ENCODE peak calls at places on chromosomes 16 and 17, in nine cellular contexts. X is CD8-positive, alpha-beta T cell; U is HCT116; S is astrocyte; R is transverse colon; J is right atrium auricular region; K is fibroblast of lung; N is RWPE2; Q is thoracic aorta. G is an unnamed sample.

GRCh38 chr17:1997146-1997586 is 28.0 kb downstream of the RTN4RL1 start:
- DNase-seq in Q (no peak), S (no peak), K (no peak), R (no peak), U (no peak), J (no peak), X (no peak), N (no peak), G (peak; percentile 77)

GRCh38 chr17:49146620-49147306 is 14.2 kb downstream of the B4GALNT2 start:
- DNase-seq in U (peak; percentile 84), N (no peak), S (peak; percentile 98), Q (no peak), J (no peak), X (no peak), K (peak; percentile 99), R (no peak), G (peak; percentile 99)

GRCh38 chr17:38867179-38867994 is 2.5 kb upstream of the LASP1 start:
- DNase-seq in Q (no peak), U (no peak), J (peak; percentile 72), X (peak; percentile 79), S (peak; percentile 41), R (peak; percentile 57), K (peak; percentile 61), N (no peak), G (peak; percentile 59)

GRCh38 chr16:81170824-81171223 is 67.7 kb upstream of the BCO1 start:
- DNase-seq in S (no peak), X (no peak), Q (no peak), U (no peak), R (no peak), J (no peak), N (no peak), K (no peak), G (no peak)

GRCh38 chr17:80181431-80181830 is 11.6 kb downstream of the CARD14 start:
- DNase-seq in U (no peak), R (no peak), J (no peak), Q (no peak), K (no peak), N (no peak), S (no peak), X (no peak), G (no peak)

GRCh38 chr17:73334771-73335513 is 23.1 kb upstream of the CDC42EP4 start:
- DNase-seq in K (no peak), J (no peak), R (peak; percentile 26), U (no peak), X (no peak), Q (no peak), S (no peak), N (no peak), G (no peak)

GRCh38 chr16:86151372-86151950 is 252.5 kb downstream of the IRF8 start:
- DNase-seq in U (no peak), S (no peak), J (no peak), X (no peak), N (no peak), Q (no peak), K (no peak), R (peak; percentile 17), G (no peak)

GRCh38 chr16:27264151-27264550 is 4.4 kb downstream of the NSMCE1 start:
- DNase-seq in S (peak; percentile 81), N (no peak), J (no peak), X (no peak), Q (no peak), R (no peak), K (peak; percentile 85), U (peak; percentile 57), G (peak; percentile 84)

GRCh38 chr17:82049521-82049971 is 2.1 kb downstream of the RFNG start:
- DNase-seq in K (no peak), S (no peak), N (no peak), U (no peak), X (no peak), R (no peak), Q (no peak), J (no peak), G (no peak)

GRCh38 chr16:71917900-71918299 is 22.6 kb downstream of the IST1 start:
- DNase-seq in J (no peak), R (no peak), X (no peak), S (peak; percentile 72), U (no peak), N (no peak), Q (no peak), K (peak; percentile 78), G (no peak)

GRCh38 chr16:71916397-71916920 is 21.1 kb downstream of the IST1 start:
- DNase-seq in X (no peak), U (no peak), J (no peak), K (peak; percentile 58), Q (no peak), R (no peak), N (no peak), S (peak; percentile 64), G (no peak)

GRCh38 chr16:71915350-71915749 is 20.0 kb downstream of the IST1 start:
- DNase-seq in K (no peak), U (no peak), S (no peak), R (no peak), N (no peak), J (no peak), X (no peak), Q (no peak), G (no peak)

GRCh38 chr16:71920658-71921057 is 25.3 kb downstream of the IST1 start:
- DNase-seq in Q (no peak), N (no peak), K (no peak), S (no peak), J (no peak), X (no peak), R (no peak), U (no peak), G (no peak)

DNA sequence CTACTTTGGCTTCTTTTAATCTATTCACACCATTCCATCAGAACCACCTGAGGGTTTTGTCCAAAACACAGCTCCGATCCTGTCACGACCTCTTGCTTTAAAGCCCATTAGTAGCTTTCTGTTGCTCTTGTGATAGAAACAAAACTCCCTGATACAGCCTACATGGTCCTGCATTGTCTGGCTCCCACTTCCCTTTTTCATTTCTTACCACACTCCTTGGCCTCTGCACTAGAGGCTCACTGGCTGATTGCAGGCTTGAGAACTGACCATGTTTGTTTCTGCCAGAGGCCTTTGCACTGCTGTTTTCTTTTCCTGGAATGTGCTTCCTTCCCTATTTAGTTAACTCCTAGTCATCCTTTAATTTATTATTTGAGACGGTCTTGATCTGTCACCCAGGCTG is 23.7 kb downstream of the IST1 start:
- DNase-seq in U (no peak), Q (no peak), N (no peak), X (no peak), K (no peak), R (peak; percentile 22), S (no peak), J (no peak), G (no peak)
- H3K4me1 ChIP-seq in U (peaks cover 8% of the 10 kb centered on the region), Q (peaks cover 30% of the 10 kb centered on the region), N (no peaks in the 10 kb centered on the region), X (peaks cover 6% of the 10 kb centered on the region), K (peaks cover 3% of the 10 kb centered on the region), R (peaks cover 5% of the 10 kb centered on the region), S (peaks cover 20% of the 10 kb centered on the region), J (no peaks in the 10 kb centered on the region), G (no peaks in the 10 kb centered on the region)

GRCh38 chr16:89038811-89039735 is 54.6 kb upstream of the ACSF3 start:
- DNase-seq in K (no peak), J (no peak), X (no peak), N (peak; percentile 64), U (no peak), R (no peak), Q (no peak), S (no peak), G (no peak)

GRCh38 chr16:89040861-89041570 is 52.6 kb upstream of the ACSF3 start:
- DNase-seq in X (no peak), R (no peak), N (peak; percentile 57), S (no peak), U (no peak), J (no peak), K (no peak), Q (no peak), G (no peak)

GRCh38 chr16:89038221-89038721 is 55.4 kb upstream of the ACSF3 start:
- DNase-seq in S (no peak), Q (no peak), R (no peak), J (no peak), K (no peak), X (no peak), U (no peak), N (peak; percentile 38), G (no peak)

GRCh38 chr16:89040391-89040790 is 53.3 kb upstream of the ACSF3 start:
- DNase-seq in Q (no peak), J (no peak), N (peak; percentile 48), R (no peak), X (no peak), U (no peak), S (no peak), K (no peak), G (no peak)

DNA sequence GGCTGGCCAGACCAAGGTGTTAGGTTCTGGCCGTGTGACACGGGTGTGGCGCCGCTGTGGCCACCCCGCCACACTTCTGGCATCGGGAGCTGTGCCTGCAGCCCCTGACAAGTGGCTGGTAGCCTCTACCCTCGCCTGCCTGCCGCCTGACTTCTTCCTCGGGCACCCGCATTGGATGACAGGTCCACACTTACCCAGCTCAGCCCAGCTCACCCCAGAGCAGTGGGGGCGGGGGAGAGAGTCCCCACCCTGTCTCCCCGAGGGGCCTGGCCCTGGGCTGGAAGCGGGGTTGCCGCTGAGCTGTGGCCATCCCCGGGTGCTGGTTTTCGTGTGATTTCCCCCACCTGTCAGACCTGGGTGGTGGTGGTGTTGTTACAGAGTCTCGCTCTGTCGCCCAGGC is 53.9 kb upstream of the ACSF3 start:
- DNase-seq in Q (no peak), J (no peak), K (no peak), R (no peak), U (no peak), S (no peak), X (no peak), N (peak; percentile 61), G (no peak)
- H3K27me3 ChIP-seq in Q (no peaks in the 10 kb centered on the region), J (no peaks in the 10 kb centered on the region), K (no peaks in the 10 kb centered on the region), R (peaks cover 62% of the 10 kb centered on the region), U (peaks cover 36% of the 10 kb centered on the region), S (peaks cover 16% of the 10 kb centered on the region), X (no peaks in the 10 kb centered on the region), N (peaks cover 10% of the 10 kb centered on the region), G (peaks cover 19% of the 10 kb centered on the region)

GRCh38 chr17:77366558-77367245 is 225.9 kb downstream of the SEC14L1 start:
- DNase-seq in R (peak; percentile 49), Q (no peak), J (no peak), N (no peak), S (no peak), U (no peak), K (peak; percentile 67), X (no peak), G (peak; percentile 32)
- TF ChIP-seq CTCF in R (no peak), Q (no peak), J (no peak), N (no peak), S (no peak), U (no peak), K (no peak), X (no peak), G (peak; percentile 19)

DNA sequence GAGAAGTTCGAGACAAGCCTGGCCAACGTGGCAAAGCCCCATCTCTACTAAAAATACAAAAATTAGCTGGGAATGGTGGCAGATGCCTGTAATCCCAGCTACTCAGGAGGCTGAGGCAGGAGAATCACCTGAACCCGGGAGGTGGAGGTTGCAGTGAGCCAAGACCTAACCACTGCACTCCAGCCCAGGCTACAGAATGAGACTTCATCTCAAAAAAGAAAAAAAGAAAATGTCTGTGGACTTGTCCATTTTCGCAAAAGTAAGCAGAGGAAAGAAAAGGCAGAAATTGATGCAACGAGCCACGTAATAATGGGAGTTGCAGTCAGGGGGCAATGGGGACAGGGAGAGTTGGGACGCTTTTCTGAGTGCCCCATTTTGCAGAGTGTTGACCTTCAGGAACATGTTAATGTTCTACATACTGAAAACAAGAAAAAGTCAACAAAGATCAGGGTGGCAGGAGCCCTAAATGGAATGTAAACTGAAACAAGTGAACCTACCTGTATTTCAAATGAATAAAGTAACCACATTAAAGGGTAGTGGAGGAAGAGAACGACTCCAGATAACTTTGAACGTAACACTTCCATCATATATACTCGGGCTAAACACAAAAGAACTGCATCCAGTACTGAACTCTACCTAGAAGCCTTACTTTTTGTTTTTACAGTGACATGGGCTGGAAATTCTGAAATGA is 76.4 kb downstream of the CNGB1 start:
- DNase-seq in X (no peak), J (no peak), R (no peak), U (no peak), N (no peak), Q (no peak), K (no peak), S (no peak), G (no peak)
- H3K4me1 ChIP-seq in X (peaks cover 6% of the 10 kb centered on the region), J (no peaks in the 10 kb centered on the region), R (peaks cover 10% of the 10 kb centered on the region), U (no peaks in the 10 kb centered on the region), N (peaks cover 46% of the 10 kb centered on the region), Q (no peaks in the 10 kb centered on the region), K (no peaks in the 10 kb centered on the region), S (peaks cover 34% of the 10 kb centered on the region), G (peaks cover 10% of the 10 kb centered on the region)

G was measured in foreskin keratinocyte.